ENCODE peak calls at places on chromosome 13, in eight cellular contexts. L is BJ; W is left ventricle myocardium inferior; K is effector memory CD4-positive, alpha-beta T cell; V is neuronal stem cell; U is cardiac muscle cell; X is NB4; A is skeletal muscle cell. I is an unnamed sample.

GRCh38 chr13:57552441-57552840 is 79.1 kb upstream of the PCDH17 start:
- DNase-seq in L (no peak), W (no peak), K (no peak), V (no peak), U (no peak), X (no peak), A (no peak), I (no peak)

GRCh38 chr13:78595819-78596700 is 7.3 kb downstream of the POU4F1 start:
- DNase-seq in L (no peak), W (no peak), K (no peak), V (peak), U (no peak), X (peak), A (no peak), I (peak)

GRCh38 chr13:102470283-102470920 is 68.6 kb upstream of the FGF14 start:
- DNase-seq in L (no peak), W (no peak), K (no peak), V (no peak), U (no peak), X (no peak), A (no peak), I (no peak)

GRCh38 chr13:36131931-36132297 is 732 bp upstream of the DCLK1 start:
- DNase-seq in L (no peak), W (peak), K (no peak), V (no peak), U (peak), X (no peak), A (peak), I (peak)

GRCh38 chr13:32056316-32056715 is 24.7 kb downstream of the FRY start:
- DNase-seq in L (no peak), W (no peak), K (no peak), V (no peak), U (no peak), X (no peak), A (no peak), I (no peak)

GRCh38 chr13:77038907-77039470 is 12.0 kb upstream of the FBXL3 start:
- DNase-seq in L (no peak), W (no peak), K (no peak), V (no peak), U (no peak), X (no peak), A (no peak), I (no peak)

GRCh38 chr13:70623260-70623659 is 515.0 kb upstream of the KLHL1 start:
- DNase-seq in L (no peak), W (no peak), K (no peak), V (no peak), U (peak), X (peak), A (no peak), I (no peak)

GRCh38 chr13:50589651-50590054 is 253.8 kb downstream of the DLEU7 start:
- DNase-seq in L (peak), W (no peak), K (no peak), V (no peak), U (peak), X (peak), A (peak), I (peak)

GRCh38 chr13:48400820-48401219 is 12.1 kb downstream of the LPAR6 start:
- DNase-seq in L (peak), W (no peak), K (no peak), V (no peak), U (peak), X (peak), A (peak), I (no peak)

GRCh38 chr13:75904012-75904411 is 267.9 kb downstream of the LMO7 start:
- DNase-seq in L (no peak), W (no peak), K (no peak), V (no peak), U (no peak), X (no peak), A (no peak), I (no peak)

GRCh38 chr13:43880930-43881329 is 1.2 kb downstream of the LACC1 start:
- DNase-seq in L (no peak), W (no peak), K (no peak), V (no peak), U (peak), X (no peak), A (no peak), I (no peak)

GRCh38 chr13:100987993-100988392 is 313.4 kb upstream of the TMTC4 start:
- DNase-seq in L (no peak), W (no peak), K (no peak), V (peak), U (no peak), X (no peak), A (peak), I (no peak)

GRCh38 chr13:110131424-110131823 is 175.5 kb downstream of the COL4A1 start:
- DNase-seq in L (no peak), W (no peak), K (no peak), V (no peak), U (no peak), X (no peak), A (no peak), I (no peak)

GRCh38 chr13:68125087-68125480 is 894.9 kb upstream of the PCDH9 start:
- DNase-seq in L (no peak), W (no peak), K (no peak), V (no peak), U (no peak), X (no peak), A (no peak), I (no peak)

GRCh38 chr13:21957833-21958232 is 287.0 kb downstream of the FGF9 start:
- DNase-seq in L (no peak), W (no peak), K (no peak), V (no peak), U (no peak), X (no peak), A (no peak), I (no peak)

GRCh38 chr13:73767191-73767741 is 366.9 kb downstream of the KLF12 start:
- DNase-seq in L (no peak), W (no peak), K (no peak), V (peak), U (no peak), X (no peak), A (no peak), I (no peak)

GRCh38 chr13:93690139-93690538 is 463.5 kb downstream of the GPC6 start:
- DNase-seq in L (no peak), W (no peak), K (no peak), V (peak), U (peak), X (peak), A (no peak), I (no peak)

GRCh38 chr13:51795419-51795818 is 8.5 kb downstream of the DHRS12 start:
- DNase-seq in L (no peak), W (no peak), K (no peak), V (no peak), U (no peak), X (no peak), A (no peak), I (no peak)

GRCh38 chr13:33367931-33368330 is 82.4 kb upstream of the STARD13 start:
- DNase-seq in L (no peak), W (no peak), K (no peak), V (no peak), U (peak), X (peak), A (no peak), I (no peak)

GRCh38 chr13:79932556-79932955 is 408.4 kb downstream of the SPRY2 start:
- DNase-seq in L (no peak), W (no peak), K (no peak), V (no peak), U (no peak), X (no peak), A (no peak), I (no peak)

GRCh38 chr13:73367886-73368285 is 309.1 kb downstream of the KLF5 start:
- DNase-seq in L (no peak), W (no peak), K (no peak), V (no peak), U (no peak), X (no peak), A (no peak), I (no peak)

GRCh38 chr13:102394158-102395053 is 7.4 kb downstream of the FGF14 start:
- DNase-seq in L (peak), W (peak), K (peak), V (peak), U (peak), X (no peak), A (peak), I (peak)

GRCh38 chr13:19888799-19889198 is 25.4 kb upstream of the ZMYM5 start:
- DNase-seq in L (no peak), W (no peak), K (no peak), V (no peak), U (peak), X (peak), A (no peak), I (no peak)

GRCh38 chr13:97631158-97631557 is 197.2 kb downstream of the RAP2A start:
- DNase-seq in L (no peak), W (no peak), K (no peak), V (no peak), U (no peak), X (no peak), A (no peak), I (no peak)

GRCh38 chr13:95676100-95676774 is 702 bp upstream of the DNAJC3 start:
- DNase-seq in L (no peak), W (no peak), K (no peak), V (no peak), U (peak), X (peak), A (no peak), I (no peak)

GRCh38 chr13:95679722-95680121 is 2.8 kb downstream of the DNAJC3 start:
- DNase-seq in L (no peak), W (no peak), K (no peak), V (no peak), U (no peak), X (no peak), A (no peak), I (no peak)

GRCh38 chr13:95676775-95677563 is at the start of gene DNAJC3:
- DNase-seq in L (peak), W (peak), K (peak), V (peak), U (peak), X (peak), A (peak), I (peak)

GRCh38 chr13:95677564-95678386 is 836 bp downstream of the DNAJC3 start:
- DNase-seq in L (no peak), W (no peak), K (no peak), V (peak), U (peak), X (peak), A (no peak), I (no peak)

GRCh38 chr13:95678967-95679366 is 2.0 kb downstream of the DNAJC3 start:
- DNase-seq in L (no peak), W (no peak), K (no peak), V (no peak), U (no peak), X (no peak), A (no peak), I (no peak)
- H3K4me3 ChIP-seq in L (no peak), W (peak), K (no peak), V (no peak), U (peak), X (peak), A (peak), I (peak)

GRCh38 chr13:41520016-41520698 is 62.8 kb downstream of the RGCC start:
- DNase-seq in L (no peak), W (no peak), K (no peak), V (no peak), U (no peak), X (peak), A (no peak), I (no peak)
- H3K4me3 ChIP-seq in L (no peak), W (no peak), K (no peak), V (no peak), U (no peak), X (no peak), A (no peak), I (no peak)

GRCh38 chr13:30362005-30362788 is 54.8 kb upstream of the KATNAL1 start:
- DNase-seq in L (no peak), W (no peak), K (no peak), V (no peak), U (no peak), X (no peak), A (no peak), I (no peak)
- H3K4me3 ChIP-seq in L (no peak), W (no peak), K (no peak), V (no peak), U (no peak), X (no peak), A (no peak), I (no peak)

GRCh38 chr13:113403255-113404104 is 39.5 kb upstream of the GRTP1 start:
- DNase-seq in L (no peak), W (no peak), K (no peak), V (no peak), U (no peak), X (no peak), A (no peak), I (no peak)

GRCh38 chr13:113404366-113404722 is 40.4 kb upstream of the GRTP1 start:
- DNase-seq in L (no peak), W (no peak), K (no peak), V (no peak), U (no peak), X (no peak), A (no peak), I (no peak)

GRCh38 chr13:113406321-113407102 is 42.6 kb upstream of the GRTP1 start:
- DNase-seq in L (no peak), W (no peak), K (no peak), V (no peak), U (no peak), X (no peak), A (no peak), I (no peak)

GRCh38 chr13:113405481-113406300 is 41.8 kb upstream of the GRTP1 start:
- DNase-seq in L (no peak), W (no peak), K (no peak), V (no peak), U (no peak), X (no peak), A (no peak), I (no peak)

DNA sequence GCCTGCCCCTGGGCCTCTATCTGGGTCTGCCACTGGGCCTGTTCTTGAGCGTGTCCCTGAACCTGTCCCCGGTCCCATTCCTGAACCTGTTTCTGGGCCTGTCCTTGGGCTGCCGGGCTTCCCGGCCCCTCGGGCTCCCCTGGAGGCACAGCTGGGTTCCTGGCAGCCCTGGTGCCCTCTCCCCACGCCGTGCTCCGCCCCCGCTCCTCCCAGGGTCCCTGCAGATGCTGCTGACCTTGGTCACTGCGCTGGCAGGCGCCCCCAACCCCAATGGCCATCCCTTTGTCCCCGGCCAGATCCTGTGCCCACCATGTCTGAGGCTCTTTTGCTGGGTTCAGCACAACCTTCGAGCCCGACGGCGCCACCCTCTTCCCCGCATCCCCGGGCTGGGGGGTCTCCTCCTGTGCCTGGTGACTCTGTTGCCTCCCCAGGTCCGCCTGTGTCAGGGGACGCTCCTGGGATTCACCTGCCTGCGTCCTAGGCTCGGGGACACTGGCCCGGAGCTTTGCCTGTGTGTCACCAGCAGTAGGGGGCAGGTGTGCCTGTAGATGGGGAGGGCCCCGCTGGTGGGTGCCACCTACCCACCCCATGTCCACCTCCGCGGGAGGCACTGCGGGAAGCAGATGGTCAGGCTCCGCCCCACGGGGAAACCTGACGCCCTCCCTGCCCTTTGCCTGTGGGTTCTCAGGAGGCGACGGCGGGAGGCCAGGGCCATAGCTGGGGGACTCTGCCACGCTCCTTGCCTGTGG is 41.0 kb upstream of the GRTP1 start:
- DNase-seq in L (no peak), W (no peak), K (no peak), V (no peak), U (no peak), X (no peak), A (no peak), I (no peak)
- H3K4me3 ChIP-seq in L (no peak), W (no peak), K (no peak), V (no peak), U (no peak), X (no peak), A (no peak), I (no peak)

GRCh38 chr13:114027826-114028225 is 54.0 kb upstream of the C13orf46 start:
- DNase-seq in L (no peak), W (no peak), K (no peak), V (no peak), U (no peak), X (no peak), A (no peak), I (peak)
- H3K4me3 ChIP-seq in L (no peak), W (no peak), K (no peak), V (peak), U (no peak), X (no peak), A (no peak), I (no peak)

GRCh38 chr13:99968521-99969367 is 2.8 kb downstream of the ZIC5 start:
- DNase-seq in L (no peak), W (no peak), K (no peak), V (no peak), U (no peak), X (no peak), A (no peak), I (no peak)
- H3K4me3 ChIP-seq in L (no peak), W (peak), K (no peak), V (peak), U (peak), X (no peak), A (no peak), I (peak)

GRCh38 chr13:86920960-86921359 is 750.2 kb upstream of the SLITRK5 start:
- DNase-seq in L (no peak), W (no peak), K (no peak), V (no peak), U (no peak), X (no peak), A (no peak), I (no peak)

GRCh38 chr13:86918682-86919081 is 752.5 kb upstream of the SLITRK5 start:
- DNase-seq in L (no peak), W (no peak), K (no peak), V (no peak), U (no peak), X (no peak), A (no peak), I (no peak)

DNA sequence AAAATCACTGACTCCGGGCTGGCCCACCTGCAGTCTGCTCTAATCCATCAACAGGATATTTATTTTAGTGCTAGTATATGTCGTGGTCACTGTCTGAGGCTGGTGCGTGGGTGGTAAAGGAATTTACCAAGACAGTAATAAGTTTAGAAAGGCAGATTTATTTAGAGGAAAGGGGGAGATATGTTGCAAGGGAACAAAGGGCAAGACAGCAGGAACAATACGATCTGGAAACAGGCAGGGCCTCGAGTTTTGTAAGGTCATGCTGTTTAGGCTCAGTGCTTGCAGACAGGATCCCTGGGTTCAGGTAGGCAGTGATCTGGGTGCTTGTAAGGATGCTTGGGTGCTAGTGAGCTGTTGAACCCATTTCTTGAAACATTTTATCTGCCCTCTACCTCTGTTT is 748.2 kb upstream of the SLITRK5 start:
- DNase-seq in L (no peak), W (no peak), K (no peak), V (no peak), U (no peak), X (no peak), A (peak), I (no peak)
- H3K4me3 ChIP-seq in L (no peak), W (no peak), K (no peak), V (no peak), U (no peak), X (no peak), A (no peak), I (no peak)

DNA sequence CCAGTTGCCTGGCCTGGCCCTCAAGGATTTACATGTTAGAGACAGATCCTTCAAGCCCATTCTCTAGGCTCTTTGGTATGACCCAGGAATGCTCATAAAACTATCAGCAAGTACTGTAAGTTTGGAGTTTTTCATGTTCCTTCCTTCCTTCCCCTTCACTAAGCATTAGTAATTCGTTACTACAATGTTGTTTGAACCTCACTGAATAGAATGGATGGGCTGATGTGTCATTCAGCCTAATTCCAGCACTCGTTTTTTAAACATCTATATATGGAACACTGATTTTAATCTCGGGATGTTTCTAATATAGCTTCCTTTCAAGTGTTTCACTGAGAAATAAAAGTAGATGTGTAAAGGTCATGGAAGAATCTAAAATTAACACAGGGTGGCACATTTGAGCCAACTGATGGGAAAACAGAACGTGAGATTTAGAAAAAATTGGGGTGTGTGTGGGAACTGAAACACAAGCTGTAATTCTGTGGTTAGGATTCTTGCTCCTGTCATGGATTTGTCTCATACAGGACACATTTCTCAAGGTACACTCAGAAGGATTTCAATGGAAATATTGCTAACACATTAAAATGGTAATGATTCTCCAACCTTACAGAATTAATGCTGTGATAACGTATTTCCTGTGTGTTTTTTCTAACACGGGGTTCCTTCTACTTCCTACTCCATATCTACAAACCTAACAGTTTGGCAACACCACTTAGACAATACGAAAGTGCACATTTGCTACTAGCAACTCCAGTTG is 93.4 kb downstream of the FLT1 start:
- DNase-seq in L (peak), W (no peak), K (no peak), V (no peak), U (peak), X (peak), A (peak), I (no peak)
- H3K4me3 ChIP-seq in L (no peak), W (no peak), K (no peak), V (no peak), U (no peak), X (no peak), A (no peak), I (no peak)

DNA sequence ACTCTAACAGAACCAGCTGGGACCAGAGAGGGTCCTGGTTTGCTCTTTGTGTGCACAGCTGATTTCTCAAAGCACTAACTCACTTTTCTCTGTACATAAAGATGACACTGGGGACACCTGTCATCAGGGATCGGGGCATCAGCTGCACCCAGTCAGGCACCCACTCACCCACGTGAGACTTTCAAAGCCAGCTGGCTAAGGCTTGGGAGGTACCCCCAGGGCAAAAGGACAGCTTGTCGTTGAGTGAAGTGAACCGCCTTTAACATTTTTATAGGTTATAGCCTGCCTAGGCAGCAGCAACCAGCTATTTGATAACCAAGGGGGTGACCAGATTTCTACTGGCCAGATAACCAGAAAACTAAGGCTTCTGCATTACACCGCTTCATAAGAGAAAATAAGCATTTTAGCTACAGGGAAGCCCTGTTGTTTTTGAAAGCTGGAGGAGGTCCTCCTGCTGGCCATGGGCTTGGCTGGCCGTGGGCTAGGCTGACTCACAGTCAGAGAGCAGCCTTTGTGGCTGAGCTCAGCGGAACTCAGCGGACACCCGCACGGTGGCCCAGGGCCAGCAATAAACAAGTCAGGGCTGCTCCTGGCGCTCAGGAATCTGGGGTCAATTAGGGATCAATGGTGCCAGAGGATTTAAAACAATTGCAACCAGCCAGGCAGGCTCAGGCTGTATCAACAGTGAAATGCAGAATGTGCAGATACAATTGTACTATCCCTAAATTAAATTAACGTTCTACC is 57.1 kb downstream of the ALOX5AP start:
- DNase-seq in L (peak), W (peak), K (no peak), V (peak), U (peak), X (no peak), A (peak), I (peak)
- H3K4me3 ChIP-seq in L (no peak), W (no peak), K (no peak), V (no peak), U (no peak), X (no peak), A (no peak), I (no peak)

I was measured in right cardiac atrium.